ENCODE peak calls at places on chromosome 13, in six cellular contexts. F is upper lobe of left lung, D is lower leg skin, Y is tibial nerve, L is breast epithelium, I is heart left ventricle. P is an unnamed sample.

GRCh38 chr13:35953537-35954206 is 177.5 kb downstream of the DCLK1 start:
- DNase-seq in Y (peak; percentile 70), I (peak; percentile 82), D (peak; percentile 94), L (peak; percentile 57), F (peak; percentile 36), P (peak; percentile 8)

GRCh38 chr13:49046002-49046401 is 70.3 kb downstream of the FNDC3A start:
- DNase-seq in D (no peak), I (no peak), F (no peak), L (no peak), Y (no peak), P (no peak)

GRCh38 chr13:85266331-85266730 is 532.9 kb downstream of the SLITRK6 start:
- DNase-seq in L (no peak), I (no peak), F (no peak), D (no peak), Y (no peak), P (no peak)

GRCh38 chr13:41931337-41931736 is 29.6 kb downstream of the VWA8 start:
- DNase-seq in D (no peak), I (no peak), L (no peak), Y (no peak), F (no peak), P (no peak)

GRCh38 chr13:108549989-108550388 is 79.4 kb upstream of the MYO16 start:
- DNase-seq in I (no peak), L (no peak), F (no peak), Y (no peak), D (no peak), P (no peak)

GRCh38 chr13:98368019-98368418 is 190.9 kb upstream of the RNF113B start:
- DNase-seq in Y (no peak), I (no peak), F (no peak), L (no peak), D (no peak), P (no peak)

GRCh38 chr13:92843549-92843948 is 383.1 kb upstream of the GPC6 start:
- DNase-seq in F (no peak), Y (no peak), L (no peak), D (no peak), I (no peak), P (no peak)

GRCh38 chr13:36778083-36778671 is 40.8 kb upstream of the RFXAP start:
- DNase-seq in D (no peak), Y (no peak), F (no peak), L (no peak), I (no peak), P (no peak)

GRCh38 chr13:105442941-105443340 is 1092.5 kb downstream of the EFNB2 start:
- DNase-seq in F (no peak), D (no peak), Y (no peak), L (no peak), I (no peak), P (peak; percentile 69)

GRCh38 chr13:80555796-80556195 is 214.9 kb upstream of the SPRY2 start:
- DNase-seq in Y (no peak), L (no peak), D (no peak), I (no peak), F (no peak), P (no peak)

GRCh38 chr13:97387487-97388353 is 46.2 kb upstream of the RAP2A start:
- DNase-seq in F (no peak), L (no peak), Y (no peak), I (no peak), D (peak; percentile 84), P (no peak)

GRCh38 chr13:67878376-67878775 is 648.2 kb upstream of the PCDH9 start:
- DNase-seq in I (no peak), F (no peak), L (no peak), Y (no peak), D (no peak), P (no peak)

GRCh38 chr13:85586422-85586831 is 212.8 kb downstream of the SLITRK6 start:
- DNase-seq in I (no peak), L (no peak), D (no peak), Y (no peak), F (no peak), P (peak; percentile 12)

GRCh38 chr13:95660981-95661581 is 15.9 kb upstream of the DNAJC3 start:
- DNase-seq in I (no peak), F (no peak), L (no peak), Y (no peak), D (no peak), P (peak; percentile 30)

GRCh38 chr13:32314968-32315254 is 252 bp downstream of the ZAR1L start:
- DNase-seq in D (no peak), I (no peak), Y (no peak), F (peak; percentile 69), L (peak; percentile 40), P (no peak)

DNA sequence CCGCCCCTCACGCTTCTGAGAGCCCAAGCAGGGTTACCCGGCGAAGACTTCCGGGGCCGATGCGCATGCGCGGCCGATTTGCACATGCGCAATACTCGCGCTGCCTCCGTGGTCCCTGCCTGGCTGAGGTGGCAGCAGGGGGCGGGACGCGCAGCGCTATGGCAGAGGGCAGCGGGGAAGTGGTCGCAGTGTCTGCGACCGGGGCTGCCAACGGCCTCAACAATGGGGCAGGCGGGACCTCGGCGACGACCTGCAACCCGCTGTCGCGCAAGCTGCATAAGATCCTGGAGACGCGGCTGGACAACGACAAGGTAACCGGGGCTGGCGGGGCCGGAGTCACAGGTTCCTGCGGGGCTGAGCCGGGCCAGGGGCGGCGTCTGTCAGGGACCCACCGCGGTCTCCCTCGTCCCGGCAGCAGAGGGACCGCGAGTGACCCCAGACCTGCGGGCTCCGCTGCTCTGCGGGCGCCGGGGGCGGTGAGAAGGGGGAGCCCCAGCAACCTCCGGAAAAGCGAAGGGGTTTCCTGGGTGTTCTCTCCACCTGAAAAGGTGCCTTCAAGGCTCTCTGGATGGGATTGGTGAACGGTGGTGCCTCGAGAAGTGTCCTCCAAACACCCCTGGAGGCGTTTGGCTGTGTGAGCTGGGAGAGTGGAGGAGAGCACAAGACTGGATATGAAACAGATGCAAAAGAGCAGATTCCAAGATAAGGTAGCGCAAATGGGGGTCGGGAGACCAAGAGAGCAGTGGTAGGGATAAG is at the start of gene COG6:
- DNase-seq in F (peak; percentile 91), I (peak; percentile 91), Y (peak; percentile 73), L (peak; percentile 74), D (peak; percentile 98), P (peak; percentile 56)
- TF ChIP-seq POLR2A in F (no peak), I (peak; percentile 66), Y (peak; percentile 34), L (no peak), D (no peak), P (peak; percentile 88)

GRCh38 chr13:103102482-103102881 is 36.3 kb upstream of the SLC10A2 start:
- DNase-seq in L (no peak), Y (no peak), I (no peak), D (no peak), F (no peak), P (no peak)

GRCh38 chr13:103101500-103101899 is 35.3 kb upstream of the SLC10A2 start:
- DNase-seq in Y (no peak), F (no peak), L (no peak), D (no peak), I (no peak), P (no peak)

GRCh38 chr13:103101902-103102301 is 35.7 kb upstream of the SLC10A2 start:
- DNase-seq in I (no peak), Y (no peak), F (no peak), L (no peak), D (no peak), P (no peak)

GRCh38 chr13:103100795-103101194 is 34.6 kb upstream of the SLC10A2 start:
- DNase-seq in F (no peak), Y (no peak), D (no peak), I (no peak), L (no peak), P (no peak)

GRCh38 chr13:103104340-103104739 is 38.1 kb upstream of the SLC10A2 start:
- DNase-seq in F (no peak), Y (no peak), I (no peak), D (no peak), L (no peak), P (no peak)
- TF ChIP-seq POLR2A in F (no peak), Y (no peak), I (no peak), D (no peak), L (no peak), P (no peak)

GRCh38 chr13:74162135-74162534 is 27.9 kb upstream of the KLF12 start:
- DNase-seq in F (no peak), D (no peak), Y (no peak), L (no peak), I (no peak), P (no peak)
- TF ChIP-seq POLR2A in F (no peak), D (no peak), Y (no peak), L (no peak), I (no peak), P (no peak)

DNA sequence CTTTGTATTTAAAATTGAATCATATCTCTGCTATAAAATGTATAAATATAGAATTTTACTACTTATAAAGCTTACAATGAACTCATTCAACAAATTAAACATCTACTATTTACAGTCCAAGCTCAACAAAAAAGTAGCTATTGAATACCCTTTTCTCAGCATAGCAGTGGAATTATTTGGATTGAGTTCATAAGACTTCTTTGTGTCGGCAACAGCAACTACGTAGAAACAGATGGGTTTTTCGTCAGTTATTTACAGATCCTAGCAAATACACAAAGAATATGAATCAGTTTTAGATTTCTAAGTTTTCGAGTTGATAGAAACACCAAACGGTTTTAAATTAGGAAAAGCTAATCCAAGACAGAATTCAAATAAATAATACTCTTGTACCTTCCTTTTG is 10.4 kb upstream of the NEK3 start:
- DNase-seq in I (no peak), L (no peak), F (no peak), D (no peak), Y (no peak), P (no peak)
- TF ChIP-seq POLR2A in I (no peak), L (no peak), F (no peak), D (no peak), Y (no peak), P (no peak)

DNA sequence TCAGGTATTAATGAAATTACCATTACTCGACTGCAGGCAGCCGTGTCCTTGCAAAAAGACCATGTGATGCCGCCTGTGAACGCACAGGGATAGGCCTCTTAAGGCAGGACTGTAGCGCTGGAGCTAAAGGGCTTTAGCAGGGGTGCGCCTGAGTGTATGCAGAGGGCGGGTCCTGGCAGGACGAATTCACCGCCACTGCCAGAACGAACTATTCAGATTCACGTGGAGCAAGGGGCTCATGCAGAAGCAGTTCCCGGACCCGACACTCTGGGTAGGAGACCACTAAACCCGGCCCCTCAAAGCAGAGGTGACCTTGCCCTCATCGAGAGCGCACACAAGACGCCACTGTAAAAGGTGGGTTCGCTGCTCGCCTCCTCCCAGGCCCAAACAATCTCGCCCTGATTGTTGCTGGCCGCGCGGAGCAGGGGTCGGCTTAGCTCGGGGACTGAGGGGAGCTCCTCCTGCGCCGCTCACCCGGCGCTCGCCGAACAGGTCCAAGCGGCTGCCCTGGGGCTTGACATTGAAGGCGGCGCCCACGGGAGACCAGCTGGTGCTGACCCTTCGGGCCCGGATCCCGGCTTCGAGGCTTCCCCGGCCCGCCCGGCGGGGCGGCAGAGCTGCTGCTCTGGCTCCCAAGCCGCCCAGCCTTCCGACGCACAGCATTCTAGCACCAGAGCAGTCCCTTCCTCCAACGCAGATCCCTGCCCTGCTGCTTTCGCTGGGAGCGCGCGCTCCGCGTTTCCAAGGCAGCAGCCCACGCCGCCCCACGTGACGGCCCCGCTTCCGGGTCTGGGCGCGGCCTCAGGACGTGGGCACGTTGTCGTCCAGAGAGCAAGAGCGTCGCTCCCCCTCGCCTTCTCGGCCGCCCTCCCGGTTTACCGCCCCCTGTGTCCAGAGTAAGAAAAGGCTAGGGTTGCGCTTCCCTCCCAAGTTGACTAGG is at the start of gene MIPEP:
- DNase-seq in F (peak; percentile 93), D (peak; percentile 98), L (peak; percentile 90), Y (peak; percentile 82), I (peak; percentile 94), P (peak; percentile 57)
- TF ChIP-seq POLR2A in F (peak; percentile 46), D (no peak), L (peak; percentile 60), Y (peak; percentile 64), I (peak; percentile 68), P (peak; percentile 77)